ENCODE peak calls at places on chromosomes 4 and X, in six cellular contexts. W is H1, K is SK-N-SH, U is HCT116, D is HepG2, X is K562. T is an unnamed sample.

GRCh38 chr4:56622176-56622575 is 58.9 kb downstream of the HOPX start:
- DNase-seq in K (no peak), X (no peak), W (no peak), U (no peak), D (no peak), T (no peak)

GRCh38 chrX:20372533-20372932 is 105.8 kb upstream of the RPS6KA3 start:
- DNase-seq in U (no peak), W (no peak), K (no peak), X (no peak), D (no peak), T (no peak)

GRCh38 chr4:176721459-176721858 is 71.3 kb downstream of the VEGFC start:
- DNase-seq in U (no peak), X (no peak), W (no peak), D (no peak), K (no peak), T (no peak)

GRCh38 chr4:56128231-56128630 is 179.5 kb downstream of the CEP135 start:
- DNase-seq in X (no peak), D (no peak), W (no peak), K (no peak), U (no peak), T (no peak)

GRCh38 chrX:24468245-24468644 is 3.2 kb downstream of the PDK3 start:
- DNase-seq in D (no peak), X (no peak), U (no peak), W (no peak), K (no peak), T (no peak)

GRCh38 chr4:24664956-24665355 is 80.6 kb upstream of the DHX15 start:
- DNase-seq in U (no peak), K (no peak), W (no peak), D (peak; percentile 11), X (no peak), T (no peak)

GRCh38 chr4:37815591-37815990 is 10.9 kb upstream of the PGM2 start:
- DNase-seq in D (no peak), X (no peak), W (no peak), K (no peak), U (no peak), T (no peak)

GRCh38 chr4:45640281-45640680 is 483.6 kb downstream of the GABRG1 start:
- DNase-seq in U (no peak), D (no peak), K (no peak), W (no peak), X (no peak), T (no peak)

GRCh38 chr4:127643791-127644190 is 11.0 kb downstream of the INTU start:
- DNase-seq in K (no peak), D (no peak), U (no peak), W (no peak), X (no peak), T (no peak)

GRCh38 chr4:147789596-147789995 is 57.7 kb downstream of the ARHGAP10 start:
- DNase-seq in D (no peak), K (peak; percentile 69), X (no peak), W (no peak), U (no peak), T (no peak)

GRCh38 chr4:8147231-8147970 is 11.2 kb downstream of the ABLIM2 start:
- DNase-seq in D (no peak), K (no peak), W (no peak), U (no peak), X (no peak), T (no peak)

GRCh38 chr4:167873536-167873935 is 218.8 kb upstream of the ANXA10 start:
- DNase-seq in D (no peak), W (no peak), U (no peak), X (no peak), K (no peak), T (no peak)
- TF ChIP-seq YY1 in D (no peak), W (no peak), U (no peak), X (no peak), K (no peak), T (no peak)

DNA sequence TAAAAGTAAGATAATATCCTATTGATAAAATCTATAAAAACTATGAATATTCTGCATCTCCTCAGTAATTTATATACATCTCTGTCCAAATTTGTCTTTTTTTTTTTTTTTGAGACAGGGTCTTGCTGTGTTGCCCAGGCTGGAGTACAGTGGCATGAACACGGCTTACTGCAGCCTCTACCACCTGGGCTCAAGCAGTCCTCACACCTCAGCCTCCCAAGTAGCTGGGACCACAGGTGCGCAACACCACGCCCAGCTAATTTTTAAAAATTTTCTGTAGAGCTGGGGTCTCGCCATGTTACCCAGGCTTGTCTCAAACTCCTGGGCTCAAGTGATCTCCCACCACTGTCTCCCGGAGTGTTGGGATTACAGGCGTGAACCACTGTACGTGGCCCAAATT is 12.3 kb upstream of the SEC24D start:
- DNase-seq in K (no peak), X (no peak), W (no peak), U (no peak), D (no peak), T (no peak)
- TF ChIP-seq YY1 in K (no peak), X (no peak), W (no peak), U (no peak), D (no peak), T (no peak)

DNA sequence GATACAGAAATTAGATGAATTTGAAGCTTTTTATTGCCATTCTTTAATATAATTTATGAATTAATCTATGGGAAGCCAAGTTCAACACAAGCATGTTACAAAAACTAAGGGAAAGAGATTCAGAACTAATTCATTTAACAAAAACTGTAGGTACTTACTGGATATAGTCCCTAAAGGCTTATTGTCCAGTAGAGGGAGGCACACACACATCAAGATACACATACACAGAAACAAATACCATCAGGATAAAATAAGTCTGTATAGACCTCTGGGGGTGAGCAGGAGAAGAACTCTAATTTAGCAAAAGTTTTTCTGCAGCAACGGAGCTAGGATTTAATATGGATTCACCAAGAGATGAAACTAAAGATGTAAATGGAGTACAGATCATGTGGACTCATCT is 83.0 kb upstream of the IL13RA1 start:
- DNase-seq in D (peak; percentile 54), U (peak; percentile 40), W (no peak), K (peak; percentile 9), X (peak; percentile 10), T (no peak)
- TF ChIP-seq YY1 in D (no peak), U (no peak), W (no peak), K (no peak), X (no peak), T (no peak)

DNA sequence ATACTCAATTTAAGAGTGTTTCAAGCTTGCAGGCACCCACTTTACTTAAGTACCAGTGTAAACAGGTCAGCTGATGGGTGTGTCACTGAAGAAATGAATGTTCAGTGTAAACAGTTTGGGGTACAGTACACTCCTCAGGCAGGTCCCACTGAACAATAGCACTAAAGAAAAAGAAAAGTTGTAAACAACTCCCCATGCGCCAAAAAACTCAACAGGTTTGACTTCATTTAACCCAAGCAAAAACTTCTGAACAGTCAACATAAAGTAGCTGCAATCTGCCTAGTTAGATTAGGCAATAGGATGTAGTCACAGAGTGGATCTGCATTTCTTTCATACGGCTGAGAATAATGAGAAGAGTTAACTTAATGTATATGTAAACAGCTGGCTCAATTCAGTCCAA is 93.2 kb downstream of the FAM13A start:
- DNase-seq in X (no peak), K (no peak), W (no peak), D (no peak), U (no peak), T (no peak)
- TF ChIP-seq YY1 in X (no peak), K (no peak), W (no peak), D (no peak), U (no peak), T (no peak)

DNA sequence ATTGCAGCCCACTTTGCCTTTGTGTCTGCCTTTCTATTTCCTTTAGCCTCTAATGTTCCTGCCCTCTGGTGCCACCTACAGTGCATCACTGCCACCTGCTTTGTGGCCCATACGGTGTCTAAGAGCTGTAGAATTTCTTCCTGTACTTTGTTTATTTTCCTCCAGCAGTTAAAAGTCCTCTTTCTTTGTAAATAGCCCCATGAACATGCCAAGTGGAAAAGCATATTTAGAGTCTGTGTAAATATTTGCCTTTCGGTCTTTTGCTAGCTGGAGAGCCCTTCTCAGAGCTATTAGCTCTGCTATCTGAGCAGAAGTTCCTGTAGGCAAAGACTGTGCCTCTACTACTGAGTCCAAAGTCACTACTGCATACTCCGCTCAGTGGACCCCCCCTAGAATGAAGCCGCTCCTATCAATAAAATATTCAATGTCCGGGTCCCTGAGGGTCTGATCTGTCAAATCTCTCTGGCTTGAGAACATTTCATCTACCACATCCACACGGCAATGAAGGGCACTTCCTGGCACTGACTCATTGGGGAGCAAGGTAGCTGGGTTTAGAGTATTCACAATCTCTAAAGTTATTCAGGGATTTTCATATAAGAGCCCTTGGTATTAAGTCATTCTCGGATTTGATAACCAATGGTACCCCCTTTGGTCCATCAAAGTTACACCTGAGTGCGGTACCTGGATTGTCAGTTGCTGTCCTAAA is 36.3 kb downstream of the SULT1E1 start:
- DNase-seq in W (no peak), K (peak; percentile 5), X (no peak), D (peak; percentile 98), U (peak; percentile 18), T (no peak)
- TF ChIP-seq YY1 in W (no peak), K (no peak), X (no peak), D (no peak), U (no peak), T (no peak)

GRCh38 chrX:33726281-33727160 is 405.6 kb downstream of the FAM47A start:
- DNase-seq in U (no peak), K (no peak), D (no peak), W (peak; percentile 40), X (no peak), T (no peak)
- TF ChIP-seq YY1 in U (no peak), K (no peak), D (no peak), W (no peak), X (no peak), T (no peak)

GRCh38 chr4:1269209-1269608 is 20.3 kb upstream of the CTBP1 start:
- DNase-seq in D (no peak), U (no peak), X (no peak), W (no peak), K (no peak), T (no peak)

GRCh38 chr4:1264942-1265341 is 16.0 kb upstream of the CTBP1 start:
- DNase-seq in X (no peak), W (no peak), U (no peak), K (no peak), D (no peak), T (no peak)

GRCh38 chr4:1266881-1267763 is 18.2 kb upstream of the CTBP1 start:
- DNase-seq in W (no peak), K (no peak), X (no peak), U (no peak), D (no peak), T (no peak)

GRCh38 chr4:1261107-1261928 is 12.4 kb upstream of the CTBP1 start:
- DNase-seq in D (no peak), W (no peak), U (no peak), X (no peak), K (no peak), T (no peak)

GRCh38 chr4:1265351-1265750 is 16.4 kb upstream of the CTBP1 start:
- DNase-seq in W (no peak), U (no peak), K (no peak), X (no peak), D (no peak), T (no peak)
- TF ChIP-seq YY1 in W (no peak), U (no peak), K (no peak), X (no peak), D (no peak), T (no peak)

DNA sequence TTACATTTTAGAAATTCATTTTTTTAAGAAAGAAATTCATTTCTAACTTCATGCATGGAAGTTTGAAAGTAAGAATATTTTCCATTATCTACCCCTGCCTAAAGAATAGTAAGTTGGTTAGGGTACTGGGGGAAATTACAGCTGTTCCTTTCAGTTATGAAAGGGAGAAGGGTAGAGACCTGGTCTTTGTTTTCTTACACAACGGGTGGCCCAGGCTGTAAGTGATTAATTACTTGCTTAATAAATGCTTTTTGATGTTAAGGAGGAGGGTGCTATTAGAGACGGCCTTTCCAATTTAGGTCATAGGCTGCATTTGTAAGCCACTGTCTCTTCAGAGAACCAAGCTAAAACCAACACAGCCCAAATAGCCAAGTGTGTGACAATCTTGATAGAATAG is 12.6 kb downstream of the SCD5 start:
- DNase-seq in K (no peak), U (no peak), X (no peak), W (no peak), D (no peak), T (no peak)
- TF ChIP-seq YY1 in K (no peak), U (no peak), X (no peak), W (no peak), D (no peak), T (no peak)

T was measured in NT2/D1.